ENCODE peak calls at places on chromosomes 2 and 18, in eight cellular contexts. P is hepatocyte; A is fibroblast of lung; U is MM.1S; M is breast epithelium; I is heart left ventricle; S is GM23338; J is CD8-positive, alpha-beta memory T cell. W is an unnamed sample.

GRCh38 chr2:14148186-14148585 is 484.3 kb upstream of the LRATD1 start:
- DNase-seq in P (no peak), A (peak; percentile 81), U (no peak), M (no peak), I (no peak), S (no peak), J (no peak), W (no peak)

GRCh38 chr2:63842149-63843061 is 709 bp downstream of the UGP2 start:
- DNase-seq in P (peak; percentile 70), A (peak; percentile 93), U (peak; percentile 10), M (no peak), I (no peak), S (no peak), J (no peak), W (no peak)

GRCh38 chr18:58831610-58832009 is 33.1 kb upstream of the ZNF532 start:
- DNase-seq in P (no peak), A (peak; percentile 31), U (no peak), M (no peak), I (no peak), S (no peak), J (no peak), W (no peak)

GRCh38 chr2:205372141-205372540 is 310.2 kb upstream of the NRP2 start:
- DNase-seq in P (no peak), A (peak; percentile 39), U (peak; percentile 27), M (no peak), I (no peak), S (no peak), J (no peak), W (no peak)

GRCh38 chr2:214810670-214811069 is 1.2 kb upstream of the BARD1 start:
- DNase-seq in P (peak; percentile 18), A (peak; percentile 5), U (no peak), M (no peak), I (no peak), S (peak; percentile 18), J (no peak), W (peak; percentile 45)

GRCh38 chr2:63124209-63124608 is 73.6 kb downstream of the OTX1 start:
- DNase-seq in P (no peak), A (no peak), U (no peak), M (no peak), I (no peak), S (no peak), J (no peak), W (no peak)

GRCh38 chr2:103292570-103293265 is 530.9 kb downstream of the TMEM182 start:
- DNase-seq in P (no peak), A (no peak), U (no peak), M (no peak), I (no peak), S (peak; percentile 40), J (no peak), W (no peak)

GRCh38 chr2:211251016-211251415 is 694.6 kb downstream of the CPS1 start:
- DNase-seq in P (no peak), A (no peak), U (no peak), M (no peak), I (no peak), S (no peak), J (no peak), W (no peak)

GRCh38 chr2:157874278-157874825 is 1.8 kb downstream of the ACVR1 start:
- DNase-seq in P (no peak), A (no peak), U (no peak), M (peak; percentile 44), I (peak; percentile 37), S (no peak), J (no peak), W (no peak)

GRCh38 chr2:129024796-129025195 is 706.1 kb upstream of the HS6ST1 start:
- DNase-seq in P (no peak), A (no peak), U (no peak), M (no peak), I (no peak), S (no peak), J (no peak), W (no peak)

GRCh38 chr18:26422472-26423162 is 125.7 kb downstream of the KCTD1 start:
- DNase-seq in P (no peak), A (no peak), U (no peak), M (no peak), I (no peak), S (no peak), J (no peak), W (no peak)
- H3K4me3 ChIP-seq in P (no peak overlapping the region), A (no peak overlapping the region), U (no peak overlapping the region), M (no peak overlapping the region), I (no peak overlapping the region), S (no peak overlapping the region), J (no peak overlapping the region), W (no peak overlapping the region)

DNA sequence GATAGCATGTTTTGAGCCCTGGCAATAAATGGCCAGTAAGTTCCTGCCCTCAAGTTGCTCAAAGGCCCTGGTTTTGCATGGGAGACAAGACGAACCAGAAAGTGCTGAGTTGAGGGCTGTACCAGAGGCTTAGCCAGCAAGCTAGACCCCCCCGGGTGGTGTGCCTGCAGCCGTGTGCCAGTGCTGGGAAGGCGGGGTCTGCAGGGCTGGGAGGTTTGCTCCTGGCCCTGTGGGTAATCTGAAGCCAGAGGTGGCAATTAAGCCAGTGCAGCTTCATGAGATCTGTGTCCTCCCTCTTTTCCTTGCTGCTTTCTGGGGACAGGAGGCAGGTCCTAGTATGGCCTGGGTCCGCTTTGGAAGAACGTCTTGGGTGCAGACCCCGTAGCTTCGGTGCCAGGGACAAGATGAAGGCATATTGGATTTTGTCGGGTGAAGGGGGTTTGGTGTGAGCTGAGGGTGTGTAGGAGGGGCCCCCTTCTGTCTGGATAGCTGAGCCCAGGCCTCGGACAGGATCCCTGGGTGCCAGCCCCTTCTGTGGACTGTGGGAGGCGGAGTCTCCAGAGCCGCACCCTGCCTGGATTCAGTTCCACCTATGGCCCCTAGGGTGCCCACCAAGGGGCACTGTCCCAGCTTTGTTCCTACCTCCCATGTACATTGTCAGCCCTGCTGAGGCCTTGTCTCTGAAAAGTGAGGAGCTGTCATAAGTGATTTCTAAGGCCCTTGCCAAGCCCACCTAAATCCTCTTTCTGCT is 15.6 kb downstream of the ATOH8 start:
- DNase-seq in P (no peak), A (no peak), U (no peak), M (no peak), I (no peak), S (peak; percentile 71), J (no peak), W (no peak)
- H3K4me1 ChIP-seq in P (peaks cover 55% of the 10 kb centered on the region), A (peaks cover 29% of the 10 kb centered on the region), U (no peaks in the 10 kb centered on the region), M (peaks cover 18% of the 10 kb centered on the region), I (peaks cover 75% of the 10 kb centered on the region), S (peaks cover 62% of the 10 kb centered on the region), J (no peaks in the 10 kb centered on the region), W (peaks cover 88% of the 10 kb centered on the region)

GRCh38 chr2:70938580-70938938 is 2.9 kb downstream of the ATP6V1B1 start:
- DNase-seq in P (peak; percentile 1), A (no peak), U (no peak), M (no peak), I (peak; percentile 12), S (no peak), J (no peak), W (no peak)

GRCh38 chr2:70939847-70940580 is 4.3 kb downstream of the ATP6V1B1 start:
- DNase-seq in P (no peak), A (no peak), U (no peak), M (no peak), I (no peak), S (no peak), J (no peak), W (no peak)

GRCh38 chr2:70937866-70938579 is 2.3 kb downstream of the ATP6V1B1 start:
- DNase-seq in P (peak; percentile 8), A (no peak), U (no peak), M (no peak), I (no peak), S (peak; percentile 51), J (no peak), W (no peak)

GRCh38 chr2:70941186-70941585 is 5.5 kb downstream of the ATP6V1B1 start:
- DNase-seq in P (no peak), A (no peak), U (no peak), M (no peak), I (no peak), S (no peak), J (no peak), W (no peak)

DNA sequence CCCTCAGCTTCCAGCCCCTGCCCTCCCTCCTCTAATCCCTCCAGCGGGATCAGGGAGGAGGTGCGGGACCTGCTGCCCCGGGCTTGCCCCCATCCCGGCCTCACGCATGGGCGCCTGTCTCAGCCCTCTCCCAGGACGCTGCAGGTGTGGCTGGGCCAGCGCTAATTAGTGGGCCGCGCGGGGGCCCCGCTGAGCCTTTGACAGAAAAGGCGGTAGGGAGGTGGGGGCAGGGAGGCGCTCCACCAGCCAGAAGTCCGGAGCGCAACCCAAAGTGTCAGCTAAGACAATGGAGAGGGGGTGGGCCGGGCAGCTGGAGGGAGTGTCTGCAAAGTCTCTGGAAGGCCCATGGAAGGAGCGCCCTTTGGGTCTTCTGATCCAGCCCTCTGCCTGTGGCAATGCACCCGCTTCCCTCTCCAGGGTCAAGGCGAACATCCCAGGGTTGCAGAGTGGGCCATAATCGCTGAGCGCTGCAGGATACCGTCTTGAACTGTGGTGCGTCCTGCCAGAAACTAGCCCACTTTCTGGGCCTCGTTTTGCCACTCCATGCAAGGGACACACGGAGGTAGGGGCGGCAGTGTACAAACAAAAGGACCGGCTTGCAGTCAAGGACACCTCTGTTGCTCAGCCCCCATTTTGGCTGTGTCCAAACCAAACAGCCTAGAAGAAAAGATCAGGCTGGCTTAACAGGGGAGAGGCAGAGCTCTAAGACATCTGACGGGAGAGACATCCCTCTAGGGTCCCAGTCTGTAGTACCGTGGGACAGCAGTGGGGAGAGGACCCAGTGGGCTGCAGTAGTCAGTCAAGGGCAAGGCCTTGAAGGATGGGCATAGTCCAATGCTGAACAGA is 3.5 kb downstream of the ATP6V1B1 start:
- DNase-seq in P (peak; percentile 5), A (no peak), U (no peak), M (no peak), I (no peak), S (peak; percentile 80), J (no peak), W (no peak)
- H3K4me3 ChIP-seq in P (no peak overlapping the region), A (no peak overlapping the region), U (no peak overlapping the region), M (no peak overlapping the region), I (no peak overlapping the region), S (peak overlapping the region; percentile 55), J (no peak overlapping the region), W (no peak overlapping the region)

DNA sequence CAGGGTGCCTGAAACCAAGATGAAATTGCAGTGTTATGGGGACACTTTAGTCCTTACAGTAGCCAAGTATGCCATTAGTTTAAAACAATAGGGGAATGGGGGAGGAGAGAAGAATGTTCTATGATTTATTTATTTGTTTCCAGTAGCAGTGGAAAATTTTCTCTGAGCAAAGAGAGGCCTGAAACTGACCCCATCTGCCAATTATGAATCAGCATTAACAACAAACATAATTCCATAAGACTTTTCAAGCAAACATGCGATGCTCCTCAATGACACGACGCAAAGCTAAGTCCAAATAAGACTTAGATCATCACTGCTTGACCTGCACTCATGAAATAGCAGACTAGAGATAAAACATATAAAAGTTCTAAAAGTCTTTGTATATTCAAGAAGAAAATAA is 4.0 kb downstream of the KLF7 start:
- DNase-seq in P (no peak), A (peak; percentile 69), U (no peak), M (no peak), I (no peak), S (no peak), J (no peak), W (no peak)
- H3K4me1 ChIP-seq in P (peaks cover 16% of the 10 kb centered on the region), A (peaks cover 4% of the 10 kb centered on the region), U (peaks cover 8% of the 10 kb centered on the region), M (peaks cover 11% of the 10 kb centered on the region), I (peaks cover 44% of the 10 kb centered on the region), S (peaks cover 55% of the 10 kb centered on the region), J (peaks cover 13% of the 10 kb centered on the region), W (peaks cover 61% of the 10 kb centered on the region)

DNA sequence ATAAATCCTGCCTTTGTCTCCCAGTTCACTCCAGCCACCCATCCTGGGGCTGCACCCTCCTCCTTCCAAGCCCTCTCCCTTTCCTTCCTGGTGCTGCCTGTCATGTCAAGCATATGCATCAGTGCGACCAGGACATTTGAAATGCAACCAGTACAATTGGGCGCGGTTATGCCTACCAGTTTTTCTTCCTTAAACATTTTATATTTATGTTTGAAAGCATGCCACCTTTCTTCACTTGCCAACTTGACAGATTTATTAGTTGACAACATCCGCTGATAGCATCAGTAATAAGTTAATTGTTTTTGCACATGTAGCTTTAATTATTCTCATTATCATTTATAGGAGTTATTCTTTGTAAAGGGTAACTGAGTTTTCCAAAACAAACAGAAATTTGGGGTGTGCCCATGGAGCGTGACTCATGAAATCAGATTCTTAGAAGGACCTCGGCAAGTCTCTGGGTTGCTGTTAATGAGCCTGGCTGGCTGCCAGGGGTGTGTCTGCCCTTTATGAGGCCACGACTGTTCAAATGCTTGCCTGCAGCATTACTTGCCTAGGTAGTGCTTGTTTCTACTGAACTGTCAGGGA is 32.8 kb upstream of the IL1B start:
- DNase-seq in P (peak; percentile 89), A (peak; percentile 87), U (no peak), M (peak; percentile 80), I (peak; percentile 74), S (no peak), J (no peak), W (peak; percentile 93)
- H3K4me3 ChIP-seq in P (no peak overlapping the region), A (no peak overlapping the region), U (no peak overlapping the region), M (no peak overlapping the region), I (no peak overlapping the region), S (no peak overlapping the region), J (no peak overlapping the region), W (no peak overlapping the region)

W was measured in lower lobe of right lung.